ENCODE peak calls at places on chromosomes 5 and 9, in five cellular contexts. R is SK-N-SH, Z is GM12878, S is H1, I is K562. D is an unnamed sample.

GRCh38 chr9:36870960-36871359 is 163.1 kb downstream of the PAX5 start:
- DNase-seq in S (no peak), Z (no peak), R (no peak), I (no peak), D (no peak)

GRCh38 chr5:142235050-142235797 is 89.6 kb downstream of the SPRY4 start:
- DNase-seq in R (no peak), Z (no peak), S (peak), I (no peak), D (no peak)

GRCh38 chr9:12718482-12719026 is 25.4 kb downstream of the TYRP1 start:
- DNase-seq in Z (no peak), I (no peak), R (no peak), S (peak), D (no peak)

GRCh38 chr9:87810008-87810407 is 72.7 kb upstream of the SPATA31E1 start:
- DNase-seq in I (no peak), S (no peak), R (no peak), Z (no peak), D (no peak)

GRCh38 chr5:159337291-159337974 is 7.1 kb upstream of the IL12B start:
- DNase-seq in Z (no peak), R (no peak), S (no peak), I (no peak), D (peak)

GRCh38 chr5:174725261-174725990 is 1.0 kb downstream of the MSX2 start:
- DNase-seq in Z (no peak), S (no peak), I (no peak), R (no peak), D (no peak)

GRCh38 chr9:76373173-76373771 is 21.0 kb downstream of the RFK start:
- DNase-seq in Z (no peak), S (no peak), R (no peak), I (no peak), D (no peak)

GRCh38 chr9:71910602-71911060 is 362 bp downstream of the ABHD17B start:
- DNase-seq in I (no peak), S (no peak), Z (no peak), R (peak), D (no peak)

GRCh38 chr5:26553079-26553478 is 485.3 kb downstream of the CDH9 start:
- DNase-seq in R (no peak), Z (no peak), S (no peak), I (no peak), D (no peak)

GRCh38 chr5:127386557-127386956 is 96.0 kb downstream of the MEGF10 start:
- DNase-seq in R (no peak), S (no peak), Z (no peak), I (no peak), D (no peak)

GRCh38 chr5:150137168-150137957 is 18.3 kb downstream of the PDGFRB start:
- DNase-seq in R (no peak), I (no peak), S (no peak), Z (no peak), D (no peak)

GRCh38 chr5:122078116-122078865 is at the start of gene LOX:
- DNase-seq in R (peak), I (no peak), S (no peak), Z (no peak), D (no peak)

GRCh38 chr9:125255781-125256391 is 5.7 kb upstream of the GAPVD1 start:
- DNase-seq in R (peak), Z (no peak), S (no peak), I (peak), D (peak)

GRCh38 chr9:133088146-133088750 is 26.5 kb downstream of the CEL start:
- DNase-seq in S (no peak), Z (no peak), I (no peak), R (no peak), D (no peak)

GRCh38 chr9:76400534-76401096 is 6.4 kb upstream of the RFK start:
- DNase-seq in S (no peak), I (no peak), R (no peak), Z (no peak), D (no peak)

GRCh38 chr5:40678021-40678939 is 1.4 kb upstream of the PTGER4 start:
- DNase-seq in R (no peak), I (no peak), S (no peak), Z (no peak), D (no peak)

GRCh38 chr5:142906863-142907671 is 136.9 kb downstream of the ARHGAP26 start:
- DNase-seq in I (no peak), R (no peak), S (no peak), Z (no peak), D (no peak)

GRCh38 chr5:170132642-170133448 is 27.1 kb downstream of the FOXI1 start:
- DNase-seq in S (no peak), Z (no peak), R (peak), I (no peak), D (no peak)

GRCh38 chr5:79111960-79112702 is 522 bp downstream of the BHMT start:
- DNase-seq in I (no peak), Z (no peak), R (no peak), S (no peak), D (no peak)

GRCh38 chr9:134170525-134171315 is 6.4 kb upstream of the RNU6ATAC start:
- DNase-seq in R (no peak), I (no peak), S (no peak), Z (no peak), D (no peak)

GRCh38 chr9:104779946-104780539 is 16.1 kb downstream of the NIPSNAP3B start:
- DNase-seq in R (no peak), I (no peak), Z (no peak), S (no peak), D (peak)

GRCh38 chr9:74960548-74960947 is 7.8 kb upstream of the C9orf40 start:
- DNase-seq in Z (no peak), R (no peak), I (no peak), S (no peak), D (peak)

GRCh38 chr5:139182528-139183296 is 15.5 kb downstream of the SIL1 start:
- DNase-seq in S (no peak), Z (no peak), I (no peak), R (no peak), D (no peak)

GRCh38 chr5:32773944-32774343 is 62.8 kb downstream of the NPR3 start:
- DNase-seq in Z (no peak), I (no peak), R (no peak), S (no peak), D (no peak)

GRCh38 chr5:111928501-111928900 is 171.5 kb upstream of the NREP start:
- DNase-seq in I (no peak), S (no peak), R (no peak), Z (no peak), D (no peak)

GRCh38 chr5:139745800-139746690 is 49.6 kb upstream of the PSD2 start:
- DNase-seq in R (peak), S (peak), I (peak), Z (no peak), D (no peak)

GRCh38 chr9:76114144-76114543 is 223.7 kb downstream of the PCSK5 start:
- DNase-seq in Z (no peak), R (no peak), I (no peak), S (no peak), D (no peak)

GRCh38 chr5:168747987-168748777 is 169.0 kb upstream of the PANK3 start:
- DNase-seq in I (peak), S (peak), R (peak), Z (no peak), D (peak)

GRCh38 chr9:107639426-107639825 is 149.9 kb upstream of the KLF4 start:
- DNase-seq in S (no peak), R (no peak), Z (no peak), I (no peak), D (no peak)

GRCh38 chr5:111384220-111384619 is 128.1 kb downstream of the STARD4 start:
- DNase-seq in S (no peak), I (no peak), R (no peak), Z (no peak), D (no peak)

GRCh38 chr9:68548241-68548640 is 7.6 kb upstream of the TMEM252 start:
- DNase-seq in Z (no peak), I (no peak), R (no peak), S (no peak), D (no peak)

GRCh38 chr5:179161901-179162300 is 101.7 kb downstream of the ZNF354C start:
- DNase-seq in Z (no peak), I (no peak), S (no peak), R (no peak), D (no peak)

GRCh38 chr9:107644774-107645463 is 155.3 kb upstream of the KLF4 start:
- DNase-seq in R (no peak), Z (no peak), S (no peak), I (no peak), D (peak)

GRCh38 chr9:94945191-94946144 is 219.0 kb downstream of the AOPEP start:
- DNase-seq in Z (no peak), I (no peak), S (no peak), R (no peak), D (no peak)

GRCh38 chr9:30172206-30172605 is 2212.2 kb upstream of the ACO1 start:
- DNase-seq in R (no peak), S (no peak), Z (no peak), I (no peak), D (no peak)

DNA sequence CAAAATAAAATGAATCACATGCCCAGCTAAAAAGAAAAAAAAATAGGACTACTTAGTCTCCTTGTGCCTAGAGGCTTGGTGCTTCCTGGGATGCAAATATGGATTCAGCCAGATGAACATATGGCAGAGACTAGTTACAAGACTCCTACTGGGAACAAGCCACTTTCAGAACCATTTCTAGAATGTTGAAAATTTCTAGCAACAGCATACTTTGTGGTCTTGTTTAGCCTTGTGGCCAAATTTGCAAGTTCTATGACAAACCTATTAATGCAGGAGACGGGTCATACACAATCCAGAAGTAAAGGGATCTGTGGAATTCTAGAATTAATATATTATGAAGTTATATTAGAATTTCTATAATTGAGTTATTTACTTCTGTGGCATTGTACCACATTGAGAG is 198.7 kb downstream of the CHSY3 start:
- DNase-seq in I (no peak), R (no peak), Z (no peak), S (no peak), D (no peak)
- TF ChIP-seq GABPA in I (no peak), R (no peak), Z (no peak), S (no peak), D (no peak)

DNA sequence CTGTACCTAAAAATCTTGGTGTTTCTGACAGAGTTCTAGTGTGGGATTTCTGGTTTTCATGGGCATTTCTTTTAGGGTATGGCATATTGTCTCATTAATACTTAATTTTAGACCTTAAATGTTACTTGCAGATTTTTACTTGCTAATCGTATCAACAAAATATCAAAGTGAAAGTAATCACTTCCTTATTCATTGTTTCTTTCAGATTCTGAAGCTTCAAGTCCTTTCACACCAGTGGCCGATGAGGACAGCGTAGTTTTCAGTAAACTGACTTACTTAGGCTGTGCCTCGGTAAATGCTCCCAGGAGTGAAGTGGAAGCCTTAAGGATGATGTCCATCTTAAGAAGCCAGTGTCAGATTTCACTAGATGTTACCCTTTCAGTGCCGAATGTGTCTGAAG is 45.2 kb downstream of the RABGAP1 start:
- DNase-seq in R (no peak), Z (no peak), I (no peak), S (no peak), D (no peak)
- H3K27ac ChIP-seq in R (no peak), Z (no peak), I (no peak), S (no peak), D (no peak)

GRCh38 chr9:109317979-109318671 is 2.7 kb downstream of the EPB41L4B start:
- DNase-seq in R (no peak), S (peak), I (no peak), Z (no peak), D (no peak)
- TF ChIP-seq GABPA in R (no peak), S (no peak), I (no peak), Z (no peak), D (no peak)

DNA sequence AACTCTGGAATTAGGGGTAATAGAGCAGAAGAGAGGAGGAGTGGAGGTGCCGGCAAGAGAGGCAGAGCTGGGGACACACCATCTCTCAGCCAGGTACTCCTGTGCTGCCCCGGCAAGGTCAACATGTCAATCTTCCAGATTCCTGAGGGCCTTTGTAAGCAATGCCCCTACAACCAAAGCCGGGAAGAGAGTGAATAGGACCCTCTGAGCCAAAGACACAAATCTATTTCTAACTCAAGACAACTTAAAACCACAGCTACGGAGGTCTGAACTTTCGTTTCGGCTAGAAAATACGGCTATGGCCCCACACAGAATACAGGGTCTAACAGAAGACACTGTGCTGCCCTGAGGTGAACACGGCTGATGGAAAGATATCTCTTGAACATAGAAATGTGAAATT is 66.6 kb downstream of the SERINC5 start:
- DNase-seq in Z (no peak), S (no peak), R (no peak), I (no peak), D (no peak)
- H3K27ac ChIP-seq in Z (no peak), S (no peak), R (no peak), I (no peak), D (peak)

GRCh38 chr5:147388171-147388977 is 121.5 kb downstream of the DPYSL3 start:
- DNase-seq in I (no peak), S (no peak), Z (no peak), R (no peak), D (no peak)
- TF ChIP-seq GABPA in I (no peak), S (no peak), Z (no peak), R (no peak), D (no peak)

GRCh38 chr5:72829707-72830106 is 13.2 kb downstream of the TNPO1 start:
- DNase-seq in Z (no peak), I (no peak), S (no peak), R (no peak), D (no peak)
- H3K27ac ChIP-seq in Z (no peak), I (no peak), S (no peak), R (no peak), D (no peak)

DNA sequence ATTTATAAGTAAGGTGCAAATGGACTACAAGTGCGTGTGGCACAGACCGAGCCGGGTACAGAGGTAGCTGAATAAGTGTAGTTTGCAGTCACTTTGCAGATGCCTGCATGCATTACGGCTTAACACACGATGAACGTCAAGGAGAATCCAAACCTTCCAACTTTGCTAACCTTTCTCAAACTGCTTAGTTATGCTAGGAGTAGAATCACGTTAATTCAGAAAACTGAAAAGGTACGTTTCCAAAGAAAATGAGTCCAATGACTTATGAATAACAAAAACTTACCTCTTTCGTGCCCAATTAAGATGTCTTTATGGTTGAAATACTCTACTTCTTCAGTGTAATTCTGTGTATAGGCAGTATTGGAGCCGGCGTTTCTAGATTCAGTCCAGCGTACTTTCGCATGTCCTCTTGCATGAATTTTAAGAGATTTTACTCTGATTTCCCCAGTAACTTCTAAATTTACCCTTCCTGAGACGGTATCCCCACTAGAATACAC is 539 bp downstream of the ARRDC3 start:
- DNase-seq in I (no peak), R (no peak), S (no peak), Z (peak), D (no peak)
- TF ChIP-seq GABPA in I (no peak), R (no peak), S (no peak), Z (no peak), D (no peak)

DNA sequence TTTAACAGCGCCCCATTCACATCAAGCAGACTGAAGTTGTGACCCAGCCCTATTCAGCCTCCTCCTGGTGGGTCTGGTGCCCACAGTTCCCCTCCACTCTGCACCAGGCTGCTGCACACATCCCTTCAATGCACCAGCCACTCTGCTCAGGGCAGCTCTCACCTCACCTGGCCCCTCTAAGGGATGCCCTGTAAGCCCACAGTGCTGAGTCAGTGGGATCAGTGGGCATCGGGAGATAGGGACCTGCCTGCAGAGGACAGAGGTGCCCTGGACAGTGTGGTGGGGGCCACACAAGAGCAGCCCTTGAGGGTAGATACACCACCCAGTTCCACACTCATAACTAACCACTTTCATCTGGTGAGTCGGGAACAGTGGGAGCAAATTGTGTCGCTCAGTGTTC is 38.3 kb upstream of the S1PR3 start:
- DNase-seq in Z (no peak), I (no peak), R (no peak), S (no peak), D (no peak)
- H3K27ac ChIP-seq in Z (no peak), I (no peak), R (no peak), S (no peak), D (no peak)

D was measured in HL-60.